ENCODE peak calls at places on chromosomes 12 and 14, in four cellular contexts. One of them, this sample, is unnamed.

GRCh38 chr12:54371328-54372112 is 7.2 kb upstream of the GPR84 start:
- DNase-seq in right cardiac atrium: peak; percentile 89
- DNase-seq in fibroblast of pulmonary artery: peak; percentile 65
- DNase-seq in lower lobe of right lung: no peak
- DNase-seq in this sample: no peak

GRCh38 chr14:100621806-100622205 is 34.6 kb upstream of the BEGAIN start:
- DNase-seq in right cardiac atrium: no peak
- DNase-seq in fibroblast of pulmonary artery: no peak
- DNase-seq in lower lobe of right lung: peak; percentile 31
- DNase-seq in this sample: no peak

GRCh38 chr12:67720383-67720856 is 71.9 kb downstream of the DYRK2 start:
- DNase-seq in right cardiac atrium: peak; percentile 37
- DNase-seq in fibroblast of pulmonary artery: peak; percentile 22
- DNase-seq in lower lobe of right lung: no peak
- DNase-seq in this sample: no peak

GRCh38 chr14:68695326-68695768 is 97.5 kb downstream of the ZFP36L1 start:
- DNase-seq in right cardiac atrium: peak; percentile 39
- DNase-seq in fibroblast of pulmonary artery: peak; percentile 99
- DNase-seq in lower lobe of right lung: no peak
- DNase-seq in this sample: peak; percentile 61

GRCh38 chr12:22083167-22083566 is 37.1 kb downstream of the CMAS start:
- DNase-seq in right cardiac atrium: no peak
- DNase-seq in fibroblast of pulmonary artery: peak; percentile 58
- DNase-seq in lower lobe of right lung: no peak
- DNase-seq in this sample: no peak

GRCh38 chr12:12091977-12092663 is 21.4 kb downstream of the BCL2L14 start:
- DNase-seq in right cardiac atrium: no peak
- DNase-seq in fibroblast of pulmonary artery: peak; percentile 35
- DNase-seq in lower lobe of right lung: no peak
- DNase-seq in this sample: no peak

GRCh38 chr12:24931666-24932405 is 17.1 kb downstream of the BCAT1 start:
- DNase-seq in right cardiac atrium: no peak
- DNase-seq in fibroblast of pulmonary artery: no peak
- DNase-seq in lower lobe of right lung: no peak
- DNase-seq in this sample: no peak

GRCh38 chr12:26239508-26240328 is 44.3 kb downstream of the SSPN start:
- DNase-seq in right cardiac atrium: peak; percentile 88
- DNase-seq in fibroblast of pulmonary artery: peak; percentile 97
- DNase-seq in lower lobe of right lung: no peak
- DNase-seq in this sample: no peak

GRCh38 chr12:124341645-124342069 is 46.8 kb downstream of the RFLNA start:
- DNase-seq in right cardiac atrium: no peak
- DNase-seq in fibroblast of pulmonary artery: no peak
- DNase-seq in lower lobe of right lung: no peak
- DNase-seq in this sample: no peak

GRCh38 chr12:124906606-124907261 is 7.7 kb downstream of the UBC start:
- DNase-seq in right cardiac atrium: peak; percentile 79
- DNase-seq in fibroblast of pulmonary artery: peak; percentile 94
- DNase-seq in lower lobe of right lung: peak; percentile 82
- DNase-seq in this sample: no peak

GRCh38 chr12:124940143-124940392 is 25.6 kb upstream of the UBC start:
- DNase-seq in right cardiac atrium: no peak
- DNase-seq in fibroblast of pulmonary artery: no peak
- DNase-seq in lower lobe of right lung: no peak
- DNase-seq in this sample: no peak

GRCh38 chr12:38776657-38777056 is 128.7 kb downstream of the CPNE8 start:
- DNase-seq in right cardiac atrium: no peak
- DNase-seq in fibroblast of pulmonary artery: peak; percentile 9
- DNase-seq in lower lobe of right lung: no peak
- DNase-seq in this sample: no peak
- H3K4me3 ChIP-seq in right cardiac atrium: no peak overlapping the region
- H3K4me3 ChIP-seq in fibroblast of pulmonary artery: no peak overlapping the region
- H3K4me3 ChIP-seq in lower lobe of right lung: no peak overlapping the region
- H3K4me3 ChIP-seq in this sample: no peak overlapping the region

GRCh38 chr14:67268456-67269115 is 27.4 kb downstream of the PALS1 start:
- DNase-seq in right cardiac atrium: no peak
- DNase-seq in fibroblast of pulmonary artery: peak; percentile 38
- DNase-seq in lower lobe of right lung: no peak
- DNase-seq in this sample: no peak

GRCh38 chr14:67267929-67268328 is 26.7 kb downstream of the PALS1 start:
- DNase-seq in right cardiac atrium: no peak
- DNase-seq in fibroblast of pulmonary artery: no peak
- DNase-seq in lower lobe of right lung: no peak
- DNase-seq in this sample: no peak

GRCh38 chr14:67270354-67270753 is 29.1 kb downstream of the PALS1 start:
- DNase-seq in right cardiac atrium: no peak
- DNase-seq in fibroblast of pulmonary artery: no peak
- DNase-seq in lower lobe of right lung: no peak
- DNase-seq in this sample: no peak

GRCh38 chr14:67270933-67271332 is 29.7 kb downstream of the PALS1 start:
- DNase-seq in right cardiac atrium: no peak
- DNase-seq in fibroblast of pulmonary artery: no peak
- DNase-seq in lower lobe of right lung: no peak
- DNase-seq in this sample: no peak

GRCh38 chr14:67269338-67270060 is 28.3 kb downstream of the PALS1 start:
- DNase-seq in right cardiac atrium: no peak
- DNase-seq in fibroblast of pulmonary artery: peak; percentile 86
- DNase-seq in lower lobe of right lung: no peak
- DNase-seq in this sample: no peak
- H3K4me3 ChIP-seq in right cardiac atrium: peak overlapping the region; percentile 38
- H3K4me3 ChIP-seq in fibroblast of pulmonary artery: peak overlapping the region; percentile 41
- H3K4me3 ChIP-seq in lower lobe of right lung: peak overlapping the region; percentile 10
- H3K4me3 ChIP-seq in this sample: no peak overlapping the region

GRCh38 chr12:6647083-6647604 is at the start of gene ACRBP:
- DNase-seq in right cardiac atrium: peak; percentile 84
- DNase-seq in fibroblast of pulmonary artery: peak; percentile 49
- DNase-seq in lower lobe of right lung: peak; percentile 89
- DNase-seq in this sample: peak; percentile 81
- H3K4me3 ChIP-seq in right cardiac atrium: peak within 1 kb of the TSS; percentile 74
- H3K4me3 ChIP-seq in fibroblast of pulmonary artery: peak within 1 kb of the TSS; percentile 42
- H3K4me3 ChIP-seq in lower lobe of right lung: peak within 1 kb of the TSS; percentile 54
- H3K4me3 ChIP-seq in this sample: peak within 1 kb of the TSS; percentile 54

GRCh38 chr14:94473666-94474410 is 2.2 kb downstream of the SERPINA9 start:
- DNase-seq in right cardiac atrium: no peak
- DNase-seq in fibroblast of pulmonary artery: no peak
- DNase-seq in lower lobe of right lung: no peak
- DNase-seq in this sample: no peak
- H3K4me3 ChIP-seq in right cardiac atrium: no peak overlapping the region
- H3K4me3 ChIP-seq in fibroblast of pulmonary artery: no peak overlapping the region
- H3K4me3 ChIP-seq in lower lobe of right lung: no peak overlapping the region
- H3K4me3 ChIP-seq in this sample: no peak overlapping the region

DNA sequence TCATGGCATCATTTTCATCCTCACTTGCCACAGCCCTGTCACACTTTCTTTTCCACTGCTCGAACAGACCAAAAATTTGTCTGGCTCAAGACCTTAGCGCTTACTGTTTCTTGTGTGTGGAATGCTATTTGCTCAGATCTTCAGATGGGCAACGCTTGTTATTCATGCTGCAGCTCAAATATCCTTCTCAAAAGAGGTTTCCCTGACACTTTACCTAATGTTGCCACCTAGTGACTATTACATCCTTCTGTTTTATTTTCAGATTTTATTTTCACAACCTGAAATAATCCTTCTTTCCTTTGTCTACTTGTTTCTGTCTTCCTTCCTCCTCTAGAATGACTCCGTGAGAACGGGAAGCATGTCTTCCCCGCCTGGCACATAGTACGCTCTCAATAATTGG is 5.6 kb downstream of the FBXO33 start:
- DNase-seq in right cardiac atrium: no peak
- DNase-seq in fibroblast of pulmonary artery: peak; percentile 74
- DNase-seq in lower lobe of right lung: no peak
- DNase-seq in this sample: no peak
- H3K4me3 ChIP-seq in right cardiac atrium: no peak overlapping the region
- H3K4me3 ChIP-seq in fibroblast of pulmonary artery: no peak overlapping the region
- H3K4me3 ChIP-seq in lower lobe of right lung: no peak overlapping the region
- H3K4me3 ChIP-seq in this sample: no peak overlapping the region

DNA sequence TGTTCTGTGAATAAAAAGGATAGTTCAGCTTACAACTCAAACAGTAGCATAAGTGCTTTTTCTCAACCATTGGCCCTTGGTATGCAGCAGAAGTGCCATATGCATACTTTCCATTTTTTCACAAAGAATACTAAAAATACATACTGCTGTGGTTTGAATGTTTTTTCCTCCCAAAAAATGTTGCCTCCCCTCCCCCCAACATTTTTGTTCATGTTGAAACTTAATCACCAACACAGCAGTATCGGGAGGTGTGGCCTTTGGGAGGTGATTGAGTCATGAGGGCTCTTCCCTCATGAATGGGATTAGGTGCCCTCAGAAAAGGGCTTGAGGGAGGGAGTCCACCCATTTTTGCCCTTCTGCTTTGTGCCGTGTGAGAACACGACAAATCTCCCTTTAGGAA is 198.6 kb downstream of the ESR2 start:
- DNase-seq in right cardiac atrium: no peak
- DNase-seq in fibroblast of pulmonary artery: peak; percentile 57
- DNase-seq in lower lobe of right lung: no peak
- DNase-seq in this sample: no peak
- H3K4me3 ChIP-seq in right cardiac atrium: no peak overlapping the region
- H3K4me3 ChIP-seq in fibroblast of pulmonary artery: no peak overlapping the region
- H3K4me3 ChIP-seq in lower lobe of right lung: no peak overlapping the region
- H3K4me3 ChIP-seq in this sample: no peak overlapping the region

GRCh38 chr12:4486049-4486699 is 40.6 kb upstream of the FGF6 start:
- DNase-seq in right cardiac atrium: no peak
- DNase-seq in fibroblast of pulmonary artery: no peak
- DNase-seq in lower lobe of right lung: no peak
- DNase-seq in this sample: no peak
- H3K4me3 ChIP-seq in right cardiac atrium: no peak overlapping the region
- H3K4me3 ChIP-seq in fibroblast of pulmonary artery: no peak overlapping the region
- H3K4me3 ChIP-seq in lower lobe of right lung: no peak overlapping the region
- H3K4me3 ChIP-seq in this sample: no peak overlapping the region

DNA sequence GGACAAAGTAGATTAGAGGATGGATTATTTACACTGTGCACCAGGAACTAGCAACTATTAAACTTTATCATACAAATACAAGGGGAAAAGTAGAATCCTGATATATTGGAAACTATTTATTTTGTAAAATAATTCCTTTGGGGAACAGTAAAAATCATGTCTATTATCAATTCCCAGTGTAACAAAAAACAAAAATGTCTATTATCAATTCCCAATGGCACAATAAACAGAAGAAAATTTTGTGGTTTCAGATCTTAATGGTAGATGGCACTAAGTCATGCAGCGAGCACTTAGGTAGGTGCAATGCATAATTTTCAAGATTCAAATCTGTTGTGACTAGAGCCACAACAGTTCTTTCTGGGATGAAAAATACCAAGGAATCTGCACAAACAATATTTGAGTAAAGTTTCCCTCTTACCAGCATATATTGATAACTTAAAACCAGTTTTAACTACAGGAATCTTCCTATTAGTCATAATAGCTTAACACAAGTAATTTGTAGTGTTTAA is 13.7 kb downstream of the CFL2 start:
- DNase-seq in right cardiac atrium: no peak
- DNase-seq in fibroblast of pulmonary artery: no peak
- DNase-seq in lower lobe of right lung: no peak
- DNase-seq in this sample: no peak
- H3K4me3 ChIP-seq in right cardiac atrium: no peak overlapping the region
- H3K4me3 ChIP-seq in fibroblast of pulmonary artery: no peak overlapping the region
- H3K4me3 ChIP-seq in lower lobe of right lung: no peak overlapping the region
- H3K4me3 ChIP-seq in this sample: no peak overlapping the region

GRCh38 chr12:2783936-2784600 is 10.7 kb upstream of the FKBP4 start:
- DNase-seq in right cardiac atrium: peak; percentile 69
- DNase-seq in fibroblast of pulmonary artery: peak; percentile 60
- DNase-seq in lower lobe of right lung: peak; percentile 81
- DNase-seq in this sample: peak; percentile 20
- H3K4me3 ChIP-seq in right cardiac atrium: no peak overlapping the region
- H3K4me3 ChIP-seq in fibroblast of pulmonary artery: no peak overlapping the region
- H3K4me3 ChIP-seq in lower lobe of right lung: peak overlapping the region; percentile 27
- H3K4me3 ChIP-seq in this sample: no peak overlapping the region

GRCh38 chr12:7638764-7639570 is 26.7 kb downstream of the APOBEC1 start:
- DNase-seq in right cardiac atrium: peak; percentile 68
- DNase-seq in fibroblast of pulmonary artery: peak; percentile 87
- DNase-seq in lower lobe of right lung: peak; percentile 77
- DNase-seq in this sample: peak; percentile 39

GRCh38 chr12:7646178-7646475 is 19.6 kb downstream of the APOBEC1 start:
- DNase-seq in right cardiac atrium: no peak
- DNase-seq in fibroblast of pulmonary artery: no peak
- DNase-seq in lower lobe of right lung: no peak
- DNase-seq in this sample: no peak

GRCh38 chr12:7645395-7646177 is 20.1 kb downstream of the APOBEC1 start:
- DNase-seq in right cardiac atrium: no peak
- DNase-seq in fibroblast of pulmonary artery: peak; percentile 51
- DNase-seq in lower lobe of right lung: no peak
- DNase-seq in this sample: no peak

GRCh38 chr12:7642287-7642686 is 23.4 kb downstream of the APOBEC1 start:
- DNase-seq in right cardiac atrium: no peak
- DNase-seq in fibroblast of pulmonary artery: no peak
- DNase-seq in lower lobe of right lung: no peak
- DNase-seq in this sample: no peak

DNA sequence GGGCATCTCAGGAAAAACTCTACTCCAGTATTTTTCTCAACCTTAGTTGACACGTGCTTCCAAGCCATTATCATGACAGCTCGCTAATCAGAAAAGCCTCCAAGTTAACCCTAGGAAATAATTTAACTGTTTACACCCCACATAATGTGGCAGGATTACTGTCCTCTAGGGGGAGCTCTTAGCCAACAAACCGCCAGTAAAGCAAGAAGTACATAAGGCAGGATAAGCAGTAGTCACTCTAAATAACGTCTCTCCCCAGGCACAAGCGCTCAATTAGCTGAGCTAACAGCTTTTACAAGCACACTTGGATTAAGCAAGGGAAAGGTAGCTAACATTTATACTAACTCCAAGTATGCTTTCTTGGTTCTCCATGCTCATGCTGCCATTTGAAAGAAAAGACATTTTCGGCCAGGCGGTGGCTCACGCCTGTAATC is 22.8 kb downstream of the APOBEC1 start:
- DNase-seq in right cardiac atrium: no peak
- DNase-seq in fibroblast of pulmonary artery: peak; percentile 21
- DNase-seq in lower lobe of right lung: no peak
- DNase-seq in this sample: no peak
- H3K4me3 ChIP-seq in right cardiac atrium: no peak overlapping the region
- H3K4me3 ChIP-seq in fibroblast of pulmonary artery: no peak overlapping the region
- H3K4me3 ChIP-seq in lower lobe of right lung: no peak overlapping the region
- H3K4me3 ChIP-seq in this sample: no peak overlapping the region